ENCODE peak calls at places on chromosome 16, in seven cellular contexts. S, K, H, I, W, G and O are unnamed samples.

GRCh38 chr16:66617728-66618127 is 13.2 kb downstream of the CMTM3 start:
- DNase-seq in K (no peak), W (no peak), S (no peak), H (no peak), G (no peak), I (no peak), O (no peak)

GRCh38 chr16:51374346-51374745 is 223.3 kb upstream of the SALL1 start:
- DNase-seq in G (peak; percentile 88), H (peak; percentile 44), I (peak; percentile 3), K (no peak), W (no peak), S (no peak), O (no peak)

GRCh38 chr16:29664133-29664912 is 1.3 kb downstream of the SPN start:
- DNase-seq in W (no peak), I (no peak), H (no peak), S (no peak), G (no peak), K (no peak), O (no peak)

GRCh38 chr16:12257926-12258561 is 281.5 kb downstream of the SNX29 start:
- DNase-seq in H (no peak), I (no peak), G (no peak), W (no peak), K (no peak), S (no peak), O (peak; percentile 94)

GRCh38 chr16:16161319-16161718 is 62.0 kb downstream of the ABCC6 start:
- DNase-seq in I (no peak), K (no peak), H (no peak), S (no peak), G (no peak), W (no peak), O (no peak)

GRCh38 chr16:88924834-88925539 is 52.0 kb downstream of the CBFA2T3 start:
- DNase-seq in H (peak; percentile 86), G (peak; percentile 52), K (peak; percentile 22), S (peak; percentile 46), I (peak; percentile 84), W (peak; percentile 31), O (peak; percentile 84)

GRCh38 chr16:86089986-86090385 is 191.0 kb downstream of the IRF8 start:
- DNase-seq in I (no peak), K (no peak), W (peak; percentile 60), G (no peak), S (no peak), H (no peak), O (no peak)

GRCh38 chr16:82020051-82020450 is 8.8 kb upstream of the SDR42E1 start:
- DNase-seq in K (no peak), G (no peak), H (no peak), I (no peak), W (no peak), S (no peak), O (no peak)

GRCh38 chr16:79723583-79724168 is 123.1 kb upstream of the MAF start:
- DNase-seq in K (no peak), G (no peak), S (no peak), H (no peak), W (no peak), I (no peak), O (no peak)

GRCh38 chr16:57472665-57473060 is 10.2 kb downstream of the POLR2C start:
- DNase-seq in W (no peak), G (no peak), I (no peak), S (no peak), K (no peak), H (no peak), O (no peak)

GRCh38 chr16:70713781-70714180 is 27.9 kb upstream of the MTSS2 start:
- DNase-seq in H (no peak), G (no peak), W (no peak), I (no peak), S (no peak), K (no peak), O (no peak)

GRCh38 chr16:24491721-24492120 is 47.6 kb upstream of the RBBP6 start:
- DNase-seq in W (no peak), K (no peak), H (no peak), S (no peak), G (peak; percentile 57), I (no peak), O (no peak)

GRCh38 chr16:86826931-86827330 is 248.6 kb downstream of the FOXL1 start:
- DNase-seq in W (no peak), K (no peak), H (no peak), G (peak; percentile 27), S (no peak), I (no peak), O (no peak)

GRCh38 chr16:3369073-3369472 is 13.4 kb downstream of the OR2C1 start:
- DNase-seq in I (no peak), K (no peak), W (no peak), S (no peak), G (no peak), H (no peak), O (no peak)

GRCh38 chr16:85851034-85851780 is 47.8 kb upstream of the IRF8 start:
- DNase-seq in W (peak; percentile 58), I (no peak), H (no peak), S (no peak), K (no peak), G (no peak), O (no peak)

GRCh38 chr16:65121870-65122723 is at the start of gene CDH11:
- DNase-seq in W (no peak), S (peak; percentile 62), G (peak; percentile 81), H (peak; percentile 74), K (no peak), I (peak; percentile 69), O (no peak)

GRCh38 chr16:17474572-17474971 is 3.8 kb upstream of the XYLT1 start:
- DNase-seq in G (no peak), S (no peak), K (no peak), W (no peak), I (no peak), H (no peak), O (no peak)

GRCh38 chr16:73546351-73546845 is 498.5 kb upstream of the ZFHX3 start:
- DNase-seq in H (no peak), W (no peak), I (no peak), S (no peak), K (no peak), G (no peak), O (peak; percentile 27)

GRCh38 chr16:83878838-83879237 is 20.1 kb upstream of the MLYCD start:
- DNase-seq in S (no peak), I (peak; percentile 33), H (peak; percentile 31), K (no peak), W (peak; percentile 6), G (peak; percentile 38), O (no peak)

GRCh38 chr16:48041861-48042435 is 113.8 kb downstream of the ABCC12 start:
- DNase-seq in G (no peak), K (no peak), S (peak; percentile 22), I (no peak), W (no peak), H (no peak), O (no peak)

GRCh38 chr16:85916141-85916890 is 17.4 kb downstream of the IRF8 start:
- DNase-seq in H (no peak), W (no peak), K (no peak), I (no peak), G (no peak), S (no peak), O (no peak)

GRCh38 chr16:85376292-85377095 is 236.6 kb upstream of the GSE1 start:
- DNase-seq in K (no peak), H (no peak), I (no peak), G (no peak), W (no peak), S (no peak), O (no peak)

GRCh38 chr16:58451945-58452401 is 48.0 kb upstream of the NDRG4 start:
- DNase-seq in I (peak; percentile 25), W (peak; percentile 69), H (no peak), G (peak; percentile 65), K (no peak), S (no peak), O (no peak)

GRCh38 chr16:11139624-11140375 is 116.2 kb downstream of the SOCS1 start:
- DNase-seq in H (no peak), K (no peak), G (no peak), S (peak; percentile 55), I (no peak), W (no peak), O (no peak)

GRCh38 chr16:4083347-4083870 is 32.8 kb downstream of the ADCY9 start:
- DNase-seq in I (no peak), S (no peak), W (no peak), G (no peak), K (no peak), H (no peak), O (no peak)